ENCODE peak calls at places on chromosomes 7 and 10, in eight cellular contexts. One of them, this sample, is unnamed.
A peak's percentile ranks its signal among the peaks of the same experiment; 100 is the strongest.

GRCh38 chr7:95102662-95103061 is 195.3 kb downstream of the PPP1R9A start:
- DNase-seq in DND-41: no peak
- DNase-seq in fibroblast of pulmonary artery: peak; percentile 1
- DNase-seq in AG10803: no peak
- DNase-seq in fibroblast of the aortic adventitia: no peak
- DNase-seq in fibroblast of lung: peak; percentile 50
- DNase-seq in GM12865: no peak
- DNase-seq in lower lobe of right lung: no peak
- DNase-seq in this sample: peak; percentile 7

GRCh38 chr7:32227746-32228145 is 157.5 kb upstream of the PDE1C start:
- DNase-seq in DND-41: no peak
- DNase-seq in fibroblast of pulmonary artery: no peak
- DNase-seq in AG10803: no peak
- DNase-seq in fibroblast of the aortic adventitia: no peak
- DNase-seq in fibroblast of lung: no peak
- DNase-seq in GM12865: no peak
- DNase-seq in lower lobe of right lung: no peak
- DNase-seq in this sample: no peak

GRCh38 chr7:53191296-53191695 is 155.9 kb downstream of the POM121L12 start:
- DNase-seq in DND-41: no peak
- DNase-seq in fibroblast of pulmonary artery: no peak
- DNase-seq in AG10803: no peak
- DNase-seq in fibroblast of the aortic adventitia: no peak
- DNase-seq in fibroblast of lung: no peak
- DNase-seq in GM12865: no peak
- DNase-seq in lower lobe of right lung: no peak
- DNase-seq in this sample: no peak

GRCh38 chr7:1576521-1577253 is 6.9 kb upstream of the PSMG3 start:
- DNase-seq in DND-41: no peak
- DNase-seq in fibroblast of pulmonary artery: no peak
- DNase-seq in AG10803: no peak
- DNase-seq in fibroblast of the aortic adventitia: no peak
- DNase-seq in fibroblast of lung: no peak
- DNase-seq in GM12865: no peak
- DNase-seq in lower lobe of right lung: no peak
- DNase-seq in this sample: no peak

GRCh38 chr10:113866551-113867394 is 12.3 kb downstream of the NHLRC2 start:
- DNase-seq in DND-41: no peak
- DNase-seq in fibroblast of pulmonary artery: peak; percentile 17
- DNase-seq in AG10803: no peak
- DNase-seq in fibroblast of the aortic adventitia: no peak
- DNase-seq in fibroblast of lung: no peak
- DNase-seq in GM12865: no peak
- DNase-seq in lower lobe of right lung: no peak
- DNase-seq in this sample: no peak

GRCh38 chr7:2145835-2146580 is 86.7 kb downstream of the MAD1L1 start:
- DNase-seq in DND-41: no peak
- DNase-seq in fibroblast of pulmonary artery: no peak
- DNase-seq in AG10803: no peak
- DNase-seq in fibroblast of the aortic adventitia: no peak
- DNase-seq in fibroblast of lung: no peak
- DNase-seq in GM12865: no peak
- DNase-seq in lower lobe of right lung: no peak
- DNase-seq in this sample: no peak

GRCh38 chr10:121195524-121195910 is 344.4 kb downstream of the WDR11 start:
- DNase-seq in DND-41: no peak
- DNase-seq in fibroblast of pulmonary artery: no peak
- DNase-seq in AG10803: no peak
- DNase-seq in fibroblast of the aortic adventitia: no peak
- DNase-seq in fibroblast of lung: no peak
- DNase-seq in GM12865: no peak
- DNase-seq in lower lobe of right lung: no peak
- DNase-seq in this sample: no peak

GRCh38 chr10:11563936-11564335 is 47.5 kb downstream of the USP6NL start:
- DNase-seq in DND-41: no peak
- DNase-seq in fibroblast of pulmonary artery: no peak
- DNase-seq in AG10803: no peak
- DNase-seq in fibroblast of the aortic adventitia: no peak
- DNase-seq in fibroblast of lung: peak; percentile 25
- DNase-seq in GM12865: no peak
- DNase-seq in lower lobe of right lung: no peak
- DNase-seq in this sample: no peak

GRCh38 chr10:86681047-86681446 is 12.7 kb downstream of the LDB3 start:
- DNase-seq in DND-41: no peak
- DNase-seq in fibroblast of pulmonary artery: no peak
- DNase-seq in AG10803: no peak
- DNase-seq in fibroblast of the aortic adventitia: no peak
- DNase-seq in fibroblast of lung: no peak
- DNase-seq in GM12865: no peak
- DNase-seq in lower lobe of right lung: no peak
- DNase-seq in this sample: no peak

GRCh38 chr7:100053201-100053600 is 3.6 kb downstream of the ZSCAN21 start:
- DNase-seq in DND-41: peak; percentile 37
- DNase-seq in fibroblast of pulmonary artery: peak; percentile 67
- DNase-seq in AG10803: peak; percentile 72
- DNase-seq in fibroblast of the aortic adventitia: peak; percentile 75
- DNase-seq in fibroblast of lung: peak; percentile 57
- DNase-seq in GM12865: peak; percentile 55
- DNase-seq in lower lobe of right lung: no peak
- DNase-seq in this sample: peak; percentile 89

GRCh38 chr7:36131026-36131425 is 22.0 kb upstream of the EEPD1 start:
- DNase-seq in DND-41: no peak
- DNase-seq in fibroblast of pulmonary artery: no peak
- DNase-seq in AG10803: no peak
- DNase-seq in fibroblast of the aortic adventitia: no peak
- DNase-seq in fibroblast of lung: no peak
- DNase-seq in GM12865: no peak
- DNase-seq in lower lobe of right lung: no peak
- DNase-seq in this sample: no peak

GRCh38 chr7:36132025-36132424 is 21.0 kb upstream of the EEPD1 start:
- DNase-seq in DND-41: no peak
- DNase-seq in fibroblast of pulmonary artery: no peak
- DNase-seq in AG10803: no peak
- DNase-seq in fibroblast of the aortic adventitia: no peak
- DNase-seq in fibroblast of lung: no peak
- DNase-seq in GM12865: no peak
- DNase-seq in lower lobe of right lung: no peak
- DNase-seq in this sample: no peak

GRCh38 chr7:36129048-36129534 is 24.0 kb upstream of the EEPD1 start:
- DNase-seq in DND-41: no peak
- DNase-seq in fibroblast of pulmonary artery: peak; percentile 70
- DNase-seq in AG10803: peak; percentile 45
- DNase-seq in fibroblast of the aortic adventitia: peak; percentile 60
- DNase-seq in fibroblast of lung: peak; percentile 71
- DNase-seq in GM12865: no peak
- DNase-seq in lower lobe of right lung: no peak
- DNase-seq in this sample: peak; percentile 74

GRCh38 chr7:36131499-36131898 is 21.6 kb upstream of the EEPD1 start:
- DNase-seq in DND-41: no peak
- DNase-seq in fibroblast of pulmonary artery: no peak
- DNase-seq in AG10803: no peak
- DNase-seq in fibroblast of the aortic adventitia: no peak
- DNase-seq in fibroblast of lung: no peak
- DNase-seq in GM12865: no peak
- DNase-seq in lower lobe of right lung: no peak
- DNase-seq in this sample: no peak

DNA sequence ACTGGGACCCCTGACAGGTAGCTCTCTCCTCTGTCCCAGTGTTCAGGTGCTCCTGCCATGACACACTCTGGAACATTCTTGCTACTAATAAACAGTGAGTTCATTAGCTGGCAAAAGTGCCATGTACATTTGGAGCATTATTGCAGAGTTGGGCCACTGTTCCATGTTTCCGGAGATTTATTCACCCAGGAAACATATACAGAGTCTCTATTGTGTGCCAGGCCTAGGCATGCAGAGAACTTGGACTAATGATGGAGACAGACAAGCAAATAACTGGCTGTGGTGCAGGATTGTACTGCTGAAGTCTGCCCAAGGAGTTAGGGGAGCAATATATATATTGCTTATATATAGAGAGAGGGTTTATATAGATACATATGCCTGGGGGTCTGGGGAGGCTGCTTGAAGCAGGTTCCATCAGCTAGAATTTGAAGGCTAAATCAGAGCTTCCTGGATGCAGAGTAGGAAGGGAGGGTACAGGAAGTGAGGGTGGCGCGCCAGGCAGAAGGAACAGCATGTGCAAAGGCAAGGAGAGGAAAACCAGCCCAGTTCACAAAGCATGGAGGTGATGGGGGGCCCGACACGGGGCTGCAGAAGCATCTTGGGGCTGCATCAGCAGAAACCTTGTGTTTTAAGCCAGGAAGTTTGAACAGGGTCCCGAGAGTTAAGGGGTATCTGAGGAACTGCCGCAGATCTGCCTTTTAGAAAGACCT is 22.7 kb upstream of the EEPD1 start:
- DNase-seq in DND-41: no peak
- DNase-seq in fibroblast of pulmonary artery: no peak
- DNase-seq in AG10803: no peak
- DNase-seq in fibroblast of the aortic adventitia: no peak
- DNase-seq in fibroblast of lung: no peak
- DNase-seq in GM12865: no peak
- DNase-seq in lower lobe of right lung: no peak
- DNase-seq in this sample: no peak
- H3K4me3 ChIP-seq in DND-41: no peak overlapping the region
- H3K4me3 ChIP-seq in fibroblast of pulmonary artery: no peak overlapping the region
- H3K4me3 ChIP-seq in AG10803: no peak overlapping the region
- H3K4me3 ChIP-seq in fibroblast of the aortic adventitia: no peak overlapping the region
- H3K4me3 ChIP-seq in fibroblast of lung: no peak overlapping the region
- H3K4me3 ChIP-seq in GM12865: no peak overlapping the region
- H3K4me3 ChIP-seq in lower lobe of right lung: no peak overlapping the region
- H3K4me3 ChIP-seq in this sample: no peak overlapping the region

GRCh38 chr7:26700893-26701292 is 163.5 kb downstream of the SKAP2 start:
- DNase-seq in DND-41: no peak
- DNase-seq in fibroblast of pulmonary artery: no peak
- DNase-seq in AG10803: no peak
- DNase-seq in fibroblast of the aortic adventitia: no peak
- DNase-seq in fibroblast of lung: no peak
- DNase-seq in GM12865: no peak
- DNase-seq in lower lobe of right lung: no peak
- DNase-seq in this sample: no peak

GRCh38 chr7:26709210-26709990 is 155.0 kb downstream of the SKAP2 start:
- DNase-seq in DND-41: no peak
- DNase-seq in fibroblast of pulmonary artery: no peak
- DNase-seq in AG10803: no peak
- DNase-seq in fibroblast of the aortic adventitia: no peak
- DNase-seq in fibroblast of lung: no peak
- DNase-seq in GM12865: no peak
- DNase-seq in lower lobe of right lung: no peak
- DNase-seq in this sample: no peak

GRCh38 chr7:26704786-26705185 is 159.6 kb downstream of the SKAP2 start:
- DNase-seq in DND-41: no peak
- DNase-seq in fibroblast of pulmonary artery: peak; percentile 23
- DNase-seq in AG10803: peak; percentile 20
- DNase-seq in fibroblast of the aortic adventitia: peak; percentile 44
- DNase-seq in fibroblast of lung: peak; percentile 54
- DNase-seq in GM12865: no peak
- DNase-seq in lower lobe of right lung: no peak
- DNase-seq in this sample: peak; percentile 16

GRCh38 chr7:26704036-26704435 is 160.4 kb downstream of the SKAP2 start:
- DNase-seq in DND-41: no peak
- DNase-seq in fibroblast of pulmonary artery: no peak
- DNase-seq in AG10803: no peak
- DNase-seq in fibroblast of the aortic adventitia: no peak
- DNase-seq in fibroblast of lung: no peak
- DNase-seq in GM12865: no peak
- DNase-seq in lower lobe of right lung: no peak
- DNase-seq in this sample: no peak

DNA sequence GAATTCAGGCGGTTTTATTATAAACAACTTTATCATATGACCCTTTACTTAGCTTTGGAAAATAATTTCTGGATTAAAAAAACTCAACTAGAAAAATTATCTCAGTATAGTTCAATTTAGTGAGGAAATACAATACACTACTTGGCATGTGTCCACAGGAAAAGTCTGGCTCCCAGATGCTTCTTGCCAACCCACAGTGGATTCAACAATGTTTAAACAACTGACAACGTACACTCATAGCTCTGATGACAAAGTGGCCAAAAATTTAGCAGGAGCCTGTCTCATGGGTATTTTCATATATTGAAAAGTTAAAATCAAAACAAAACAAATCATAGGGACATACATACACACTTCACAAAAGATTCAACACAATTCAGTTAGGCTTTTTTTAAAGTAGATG is 158.8 kb downstream of the SKAP2 start:
- DNase-seq in DND-41: no peak
- DNase-seq in fibroblast of pulmonary artery: peak; percentile 93
- DNase-seq in AG10803: peak; percentile 96
- DNase-seq in fibroblast of the aortic adventitia: peak; percentile 90
- DNase-seq in fibroblast of lung: peak; percentile 91
- DNase-seq in GM12865: no peak
- DNase-seq in lower lobe of right lung: no peak
- DNase-seq in this sample: peak; percentile 88
- TF ChIP-seq CTCF in DND-41: no peak
- TF ChIP-seq CTCF in fibroblast of pulmonary artery: no peak
- TF ChIP-seq CTCF in AG10803: no peak
- TF ChIP-seq CTCF in fibroblast of the aortic adventitia: no peak
- TF ChIP-seq CTCF in fibroblast of lung: no peak
- TF ChIP-seq CTCF in GM12865: no peak
- TF ChIP-seq CTCF in lower lobe of right lung: no peak
- TF ChIP-seq CTCF in this sample: no peak

GRCh38 chr7:56538541-56539429 is 422.6 kb upstream of the NUPR2 start:
- DNase-seq in DND-41: no peak
- DNase-seq in fibroblast of pulmonary artery: no peak
- DNase-seq in AG10803: no peak
- DNase-seq in fibroblast of the aortic adventitia: no peak
- DNase-seq in fibroblast of lung: no peak
- DNase-seq in GM12865: no peak
- DNase-seq in lower lobe of right lung: no peak
- DNase-seq in this sample: no peak
- H3K4me3 ChIP-seq in DND-41: no peak overlapping the region
- H3K4me3 ChIP-seq in fibroblast of pulmonary artery: no peak overlapping the region
- H3K4me3 ChIP-seq in AG10803: no peak overlapping the region
- H3K4me3 ChIP-seq in fibroblast of the aortic adventitia: no peak overlapping the region
- H3K4me3 ChIP-seq in fibroblast of lung: no peak overlapping the region
- H3K4me3 ChIP-seq in GM12865: no peak overlapping the region
- H3K4me3 ChIP-seq in lower lobe of right lung: no peak overlapping the region
- H3K4me3 ChIP-seq in this sample: no peak overlapping the region

DNA sequence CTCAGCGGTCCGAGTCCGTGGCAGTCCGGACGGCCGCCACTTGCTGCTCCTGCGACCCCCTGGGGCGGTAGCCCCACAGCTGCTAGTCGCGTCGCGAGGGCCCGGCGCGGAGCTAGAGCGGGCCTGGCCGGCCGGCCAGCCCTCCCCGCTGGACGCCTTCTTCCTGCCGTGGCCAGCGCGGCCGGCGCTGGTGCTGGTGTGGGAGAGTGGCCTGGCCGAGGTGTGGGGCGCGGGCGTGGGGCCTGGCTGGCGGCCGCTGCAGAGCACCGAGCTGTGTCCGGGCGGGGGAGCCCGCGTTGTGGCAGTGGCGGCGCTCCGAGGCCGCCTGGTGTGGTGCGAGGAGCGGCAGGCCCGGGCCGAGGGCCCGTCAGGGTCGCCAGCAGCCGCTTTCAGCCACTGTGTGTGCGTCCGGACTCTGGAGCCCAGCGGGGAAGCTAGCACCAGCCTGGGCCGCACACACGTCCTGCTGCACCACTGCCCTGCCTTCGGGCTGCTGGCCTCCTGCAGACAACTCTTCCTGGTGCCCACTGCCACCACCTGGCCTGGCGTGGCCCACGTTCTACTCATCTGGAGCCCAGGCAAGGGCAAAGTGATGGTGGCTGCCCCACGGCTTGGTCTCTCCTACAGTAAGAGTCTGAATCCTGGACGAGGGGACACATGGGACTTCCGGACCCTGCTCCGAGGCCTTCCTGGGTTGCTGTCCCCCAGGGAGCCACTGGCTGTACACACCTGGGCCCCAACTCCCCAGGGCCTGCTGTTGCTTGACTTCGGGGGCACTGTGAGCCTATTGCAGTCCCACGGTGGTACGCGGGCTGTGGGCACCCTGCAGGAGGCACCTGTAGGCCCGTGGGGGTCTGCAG is 642 bp downstream of the HPS6 start:
- DNase-seq in DND-41: no peak
- DNase-seq in fibroblast of pulmonary artery: peak; percentile 22
- DNase-seq in AG10803: peak; percentile 25
- DNase-seq in fibroblast of the aortic adventitia: no peak
- DNase-seq in fibroblast of lung: no peak
- DNase-seq in GM12865: peak; percentile 44
- DNase-seq in lower lobe of right lung: peak; percentile 65
- DNase-seq in this sample: peak; percentile 20
- TF ChIP-seq CTCF in DND-41: no peak
- TF ChIP-seq CTCF in fibroblast of pulmonary artery: no peak
- TF ChIP-seq CTCF in AG10803: no peak
- TF ChIP-seq CTCF in fibroblast of the aortic adventitia: no peak
- TF ChIP-seq CTCF in fibroblast of lung: no peak
- TF ChIP-seq CTCF in GM12865: no peak
- TF ChIP-seq CTCF in lower lobe of right lung: no peak
- TF ChIP-seq CTCF in this sample: no peak